ENCODE peak calls at places on chromosomes 5 and 9, in six cellular contexts. F is A549; U is stimulated activated CD8-positive, alpha-beta memory T cell treated with anti-CD3 and anti-CD28 coated beads, Interleukin-15, amount 100 ng/mL, for 24 hours; M is fibroblast of lung; I is Ammon's horn; D is NCI-H2081. C is an unnamed sample.

GRCh38 chr5:111585291-111585690 is 73.0 kb upstream of the STARD4 start:
- DNase-seq in D (no peak), U (no peak), F (no peak), M (peak), I (no peak), C (no peak)

GRCh38 chr5:112697833-112698232 is 39.9 kb upstream of the APC start:
- DNase-seq in M (no peak), D (no peak), U (no peak), I (no peak), F (no peak), C (no peak)

GRCh38 chr5:99460701-99461100 is 531.9 kb upstream of the CHD1 start:
- DNase-seq in F (no peak), U (no peak), M (no peak), I (no peak), D (no peak), C (no peak)

GRCh38 chr5:146796911-146797310 is 81.6 kb downstream of the PPP2R2B start:
- DNase-seq in I (no peak), M (no peak), F (no peak), D (no peak), U (no peak), C (no peak)

GRCh38 chr9:36056896-36057295 is 20.2 kb downstream of the RECK start:
- DNase-seq in D (peak), F (no peak), I (no peak), M (no peak), U (no peak), C (no peak)

GRCh38 chr9:69554945-69555344 is 117.2 kb downstream of the APBA1 start:
- DNase-seq in M (peak), F (no peak), I (no peak), U (no peak), D (no peak), C (no peak)

GRCh38 chr9:2583308-2584013 is 38.1 kb upstream of the VLDLR start:
- DNase-seq in I (no peak), U (no peak), F (no peak), D (no peak), M (no peak), C (no peak)

GRCh38 chr5:108911055-108911454 is 163.4 kb downstream of the FER start:
- DNase-seq in D (no peak), U (no peak), I (no peak), F (no peak), M (no peak), C (no peak)

GRCh38 chr5:178454308-178454707 is 135.9 kb downstream of the COL23A1 start:
- DNase-seq in F (no peak), I (no peak), M (no peak), D (no peak), U (no peak), C (no peak)

GRCh38 chr9:99059074-99059894 is 45.6 kb upstream of the TGFBR1 start:
- DNase-seq in I (peak), U (no peak), F (no peak), M (no peak), D (no peak), C (no peak)

GRCh38 chr5:36398137-36398536 is 96.4 kb upstream of the RANBP3L start:
- DNase-seq in I (peak), U (no peak), D (no peak), F (no peak), M (peak), C (no peak)

GRCh38 chr5:154520861-154521453 is 42.9 kb upstream of the HAND1 start:
- DNase-seq in F (peak), U (no peak), I (no peak), D (peak), M (no peak), C (no peak)

GRCh38 chr9:95852059-95853032 is 23.1 kb upstream of the ERCC6L2 start:
- DNase-seq in M (peak), F (peak), D (peak), U (no peak), I (no peak), C (no peak)

GRCh38 chr5:67659288-67659687 is 462.7 kb upstream of the CD180 start:
- DNase-seq in I (no peak), F (no peak), M (peak), U (no peak), D (no peak), C (no peak)

GRCh38 chr5:41201082-41201772 is 12.1 kb downstream of the C6 start:
- DNase-seq in M (no peak), D (no peak), I (no peak), U (no peak), F (no peak), C (no peak)

GRCh38 chr5:172280937-172281336 is 2.6 kb downstream of the UBTD2 start:
- DNase-seq in F (no peak), I (no peak), M (peak), U (no peak), D (peak), C (no peak)

GRCh38 chr9:120846251-120846869 is 3.6 kb upstream of the PSMD5 start:
- DNase-seq in I (no peak), D (no peak), F (no peak), U (no peak), M (no peak), C (no peak)

GRCh38 chr9:131657890-131658752 is 81.8 kb downstream of the RAPGEF1 start:
- DNase-seq in M (peak), I (no peak), D (no peak), U (no peak), F (peak), C (no peak)

GRCh38 chr5:102453716-102454115 is 45.1 kb downstream of the SLCO6A1 start:
- DNase-seq in D (no peak), M (no peak), U (no peak), F (no peak), I (no peak), C (no peak)

GRCh38 chr5:120093178-120093577 is 370.9 kb upstream of the PRR16 start:
- DNase-seq in F (no peak), I (no peak), U (no peak), D (no peak), M (no peak), C (no peak)

GRCh38 chr9:113951032-113951372 is 74.9 kb downstream of the ZNF618 start:
- DNase-seq in M (no peak), U (no peak), I (no peak), D (no peak), F (no peak), C (no peak)